ENCODE peak calls at places on chromosomes 2 and 18, in five cellular contexts. A is activated CD4-positive, alpha-beta T cell treated with anti-CD3 and anti-CD28 coated beads for 4 hours; K is AML-193; H is stimulated activated CD4-positive, alpha-beta T cell treated with anti-CD3 and anti-CD28 coated beads, Interleukin-2, amount 100 ng/mL, for 24 hours; R is CD8-positive, alpha-beta T cell. N is an unnamed sample.

GRCh38 chr2:39513641-39514094 is 76.6 kb upstream of the MAP4K3 start:
- DNase-seq in A (peak), H (peak), K (peak), R (no peak), N (no peak)

GRCh38 chr2:236782938-236783337 is 213.3 kb downstream of the ACKR3 start:
- DNase-seq in R (no peak), A (no peak), H (no peak), K (no peak), N (no peak)

GRCh38 chr2:225457462-225457861 is 58.0 kb downstream of the NYAP2 start:
- DNase-seq in A (no peak), H (no peak), K (no peak), R (no peak), N (no peak)

GRCh38 chr2:17892726-17893534 is 14.5 kb downstream of the KCNS3 start:
- DNase-seq in R (no peak), A (no peak), H (no peak), K (no peak), N (no peak)

GRCh38 chr2:201118957-201119848 is 3.2 kb downstream of the CFLAR start:
- DNase-seq in H (peak), R (no peak), K (peak), A (no peak), N (no peak)

GRCh38 chr18:10184776-10185175 is 269.7 kb upstream of the APCDD1 start:
- DNase-seq in A (no peak), K (no peak), H (no peak), R (no peak), N (no peak)

GRCh38 chr2:46435353-46435752 is 44.0 kb upstream of the TMEM247 start:
- DNase-seq in A (no peak), R (no peak), H (no peak), K (no peak), N (no peak)

GRCh38 chr2:186429095-186429494 is 57.0 kb upstream of the ZC3H15 start:
- DNase-seq in K (no peak), H (no peak), A (no peak), R (no peak), N (no peak)

GRCh38 chr2:164151518-164151917 is 415.7 kb upstream of the FIGN start:
- DNase-seq in R (no peak), K (no peak), A (no peak), H (no peak), N (no peak)

GRCh38 chr18:9637036-9637767 is 22.8 kb upstream of the PPP4R1 start:
- DNase-seq in H (no peak), R (no peak), A (no peak), K (no peak), N (no peak)

GRCh38 chr2:219901155-219901554 is 273.7 kb downstream of the SLC4A3 start:
- DNase-seq in A (no peak), R (no peak), K (no peak), H (no peak), N (no peak)

GRCh38 chr2:235394278-235394828 is 99.5 kb upstream of the AGAP1 start:
- DNase-seq in K (no peak), R (no peak), A (no peak), H (no peak), N (no peak)

GRCh38 chr18:79904357-79905147 is 46.9 kb downstream of the SLC66A2 start:
- DNase-seq in A (no peak), H (no peak), R (no peak), K (no peak), N (peak)

GRCh38 chr2:141957827-141958440 is 172.9 kb downstream of the LRP1B start:
- DNase-seq in K (no peak), A (no peak), R (no peak), H (no peak), N (no peak)

GRCh38 chr2:157593411-157593810 is 35.3 kb downstream of the ACVR1C start:
- DNase-seq in A (no peak), H (no peak), K (no peak), R (no peak), N (no peak)

GRCh38 chr2:204023088-204023487 is 86.5 kb downstream of the ICOS start:
- DNase-seq in A (no peak), H (no peak), R (no peak), K (no peak), N (no peak)

GRCh38 chr2:118853129-118853640 is 5.7 kb upstream of the EN1 start:
- DNase-seq in A (no peak), H (no peak), K (no peak), R (no peak), N (no peak)

GRCh38 chr2:239148495-239149200 is 252.2 kb downstream of the HDAC4 start:
- DNase-seq in H (no peak), K (no peak), A (no peak), R (no peak), N (no peak)

GRCh38 chr2:233469261-233470006 is 97.1 kb downstream of the USP40 start:
- DNase-seq in H (no peak), R (no peak), K (no peak), A (no peak), N (peak)

N was measured in natural killer cell.